ENCODE peak calls at places on chromosomes 16 and 17, in five cellular contexts. W, K, V, I and A are unnamed samples.

GRCh38 chr16:668519-669171 is 713 bp downstream of the RHOT2 start:
- DNase-seq in K (no peak), I (no peak), V (peak), W (no peak), A (peak)

GRCh38 chr16:89695086-89695874 is 6.2 kb downstream of the SPATA2L start:
- DNase-seq in I (no peak), V (no peak), W (no peak), K (no peak), A (no peak)

GRCh38 chr17:22512997-22513538 is 820.7 kb downstream of the KCNJ18 start:
- DNase-seq in K (no peak), I (no peak), W (no peak), V (no peak), A (peak)

GRCh38 chr17:48016112-48016511 is 21.5 kb downstream of the COPZ2 start:
- DNase-seq in W (peak), K (no peak), V (no peak), I (no peak), A (no peak)

GRCh38 chr17:38747385-38748328 is 479 bp downstream of the PCGF2 start:
- DNase-seq in V (peak), K (peak), W (no peak), I (no peak), A (peak)

GRCh38 chr17:30021708-30022317 is 80.4 kb downstream of the EFCAB5 start:
- DNase-seq in K (no peak), V (peak), I (peak), W (peak), A (peak)

GRCh38 chr17:81719410-81720266 is 7.6 kb downstream of the SLC25A10 start:
- DNase-seq in W (no peak), V (no peak), I (no peak), K (no peak), A (no peak)

GRCh38 chr17:73156166-73156840 is 8.5 kb upstream of the SSTR2 start:
- DNase-seq in W (peak), K (peak), I (peak), V (peak), A (peak)

GRCh38 chr16:79602615-79603014 is 2.1 kb upstream of the MAF start:
- DNase-seq in I (no peak), K (no peak), V (no peak), W (no peak), A (no peak)

GRCh38 chr17:57442401-57442823 is 186.1 kb downstream of the MSI2 start:
- DNase-seq in W (peak), I (no peak), K (no peak), V (no peak), A (no peak)

GRCh38 chr17:74259667-74260524 is 14.1 kb upstream of the DNAI2 start:
- DNase-seq in W (no peak), K (peak), I (no peak), V (no peak), A (no peak)

GRCh38 chr16:8958344-8958808 is 5.3 kb downstream of the USP7 start:
- DNase-seq in I (no peak), W (peak), K (no peak), V (peak), A (peak)

GRCh38 chr17:77025781-77026180 is 115.0 kb upstream of the SEC14L1 start:
- DNase-seq in V (no peak), W (no peak), I (no peak), K (no peak), A (no peak)

GRCh38 chr16:27195941-27196595 is 7.3 kb upstream of the KDM8 start:
- DNase-seq in K (no peak), V (no peak), I (no peak), W (no peak), A (no peak)

GRCh38 chr17:57424777-57425188 is 168.5 kb downstream of the MSI2 start:
- DNase-seq in I (no peak), W (peak), K (no peak), V (no peak), A (no peak)

GRCh38 chr17:77688369-77688768 is 270.1 kb upstream of the TNRC6C start:
- DNase-seq in V (no peak), I (no peak), W (no peak), K (no peak), A (no peak)